ENCODE peak calls at places on chromosome 2, in four cellular contexts. One of them, this sample, is unnamed.

GRCh38 chr2:229622495-229623355 is 91.6 kb downstream of the DNER start:
- DNase-seq in HCT116: no peak
- DNase-seq in CD8-positive, alpha-beta T cell: no peak
- DNase-seq in body of pancreas: no peak
- DNase-seq in this sample: no peak

GRCh38 chr2:180520816-180521595 is 459.4 kb upstream of the UBE2E3 start:
- DNase-seq in CD8-positive, alpha-beta T cell: no peak
- DNase-seq in body of pancreas: no peak
- DNase-seq in HCT116: peak; percentile 22
- DNase-seq in this sample: no peak

GRCh38 chr2:11077411-11077810 is 77.9 kb upstream of the SLC66A3 start:
- DNase-seq in body of pancreas: no peak
- DNase-seq in CD8-positive, alpha-beta T cell: no peak
- DNase-seq in HCT116: no peak
- DNase-seq in this sample: no peak

GRCh38 chr2:15042824-15043223 is 410.3 kb downstream of the LRATD1 start:
- DNase-seq in CD8-positive, alpha-beta T cell: no peak
- DNase-seq in HCT116: no peak
- DNase-seq in body of pancreas: no peak
- DNase-seq in this sample: no peak

GRCh38 chr2:2836343-2837070 is 505.4 kb upstream of the MYT1L start:
- DNase-seq in body of pancreas: no peak
- DNase-seq in CD8-positive, alpha-beta T cell: no peak
- DNase-seq in HCT116: no peak
- DNase-seq in this sample: no peak

GRCh38 chr2:69514406-69514805 is 77.2 kb upstream of the NFU1 start:
- DNase-seq in body of pancreas: peak; percentile 22
- DNase-seq in HCT116: no peak
- DNase-seq in CD8-positive, alpha-beta T cell: no peak
- DNase-seq in this sample: no peak

GRCh38 chr2:43943809-43944452 is 51.9 kb downstream of the LRPPRC start:
- DNase-seq in HCT116: no peak
- DNase-seq in body of pancreas: no peak
- DNase-seq in CD8-positive, alpha-beta T cell: no peak
- DNase-seq in this sample: no peak

GRCh38 chr2:230471074-230471473 is 55.1 kb downstream of the SP100 start:
- DNase-seq in body of pancreas: no peak
- DNase-seq in HCT116: no peak
- DNase-seq in CD8-positive, alpha-beta T cell: no peak
- DNase-seq in this sample: no peak

GRCh38 chr2:234974501-234975385 is 22.9 kb downstream of the SH3BP4 start:
- DNase-seq in HCT116: no peak
- DNase-seq in CD8-positive, alpha-beta T cell: no peak
- DNase-seq in body of pancreas: peak; percentile 79
- DNase-seq in this sample: no peak

GRCh38 chr2:170816499-170817246 is at the start of gene GAD1:
- DNase-seq in body of pancreas: peak; percentile 63
- DNase-seq in HCT116: peak; percentile 39
- DNase-seq in CD8-positive, alpha-beta T cell: no peak
- DNase-seq in this sample: no peak

GRCh38 chr2:66109419-66109818 is 325.5 kb upstream of the MEIS1 start:
- DNase-seq in HCT116: no peak
- DNase-seq in CD8-positive, alpha-beta T cell: no peak
- DNase-seq in body of pancreas: no peak
- DNase-seq in this sample: no peak

GRCh38 chr2:144083211-144083610 is 436.7 kb downstream of the ZEB2 start:
- DNase-seq in CD8-positive, alpha-beta T cell: no peak
- DNase-seq in body of pancreas: no peak
- DNase-seq in HCT116: no peak
- DNase-seq in this sample: no peak

GRCh38 chr2:1806254-1806653 is 61.9 kb upstream of the PXDN start:
- DNase-seq in body of pancreas: no peak
- DNase-seq in HCT116: no peak
- DNase-seq in CD8-positive, alpha-beta T cell: no peak
- DNase-seq in this sample: no peak

GRCh38 chr2:181626671-181627070 is 30.2 kb downstream of the CERKL start:
- DNase-seq in CD8-positive, alpha-beta T cell: no peak
- DNase-seq in body of pancreas: no peak
- DNase-seq in HCT116: no peak
- DNase-seq in this sample: no peak

GRCh38 chr2:119649364-119649917 is 29.6 kb upstream of the TMEM177 start:
- DNase-seq in body of pancreas: no peak
- DNase-seq in CD8-positive, alpha-beta T cell: no peak
- DNase-seq in HCT116: no peak
- DNase-seq in this sample: no peak

GRCh38 chr2:12884713-12885282 is 168.1 kb downstream of the TRIB2 start:
- DNase-seq in CD8-positive, alpha-beta T cell: no peak
- DNase-seq in HCT116: peak; percentile 18
- DNase-seq in body of pancreas: peak; percentile 19
- DNase-seq in this sample: no peak

GRCh38 chr2:175019566-175020327 is 14.6 kb upstream of the CHN1 start:
- DNase-seq in CD8-positive, alpha-beta T cell: no peak
- DNase-seq in body of pancreas: no peak
- DNase-seq in HCT116: no peak
- DNase-seq in this sample: no peak

GRCh38 chr2:163909411-163910080 is 173.7 kb upstream of the FIGN start:
- DNase-seq in HCT116: no peak
- DNase-seq in CD8-positive, alpha-beta T cell: no peak
- DNase-seq in body of pancreas: no peak
- DNase-seq in this sample: no peak

GRCh38 chr2:66575625-66576371 is 140.9 kb downstream of the MEIS1 start:
- DNase-seq in HCT116: no peak
- DNase-seq in CD8-positive, alpha-beta T cell: no peak
- DNase-seq in body of pancreas: peak; percentile 56
- DNase-seq in this sample: no peak

GRCh38 chr2:211093743-211094303 is 537.4 kb downstream of the CPS1 start:
- DNase-seq in HCT116: peak; percentile 39
- DNase-seq in body of pancreas: no peak
- DNase-seq in CD8-positive, alpha-beta T cell: no peak
- DNase-seq in this sample: no peak

GRCh38 chr2:99819766-99820165 is 322.6 kb downstream of the AFF3 start:
- DNase-seq in body of pancreas: no peak
- DNase-seq in HCT116: no peak
- DNase-seq in CD8-positive, alpha-beta T cell: no peak
- DNase-seq in this sample: no peak

GRCh38 chr2:168731550-168732128 is 70.8 kb upstream of the NOSTRIN start:
- DNase-seq in body of pancreas: no peak
- DNase-seq in CD8-positive, alpha-beta T cell: no peak
- DNase-seq in HCT116: no peak
- DNase-seq in this sample: no peak

GRCh38 chr2:30385327-30385726 is 61.7 kb upstream of the LCLAT1 start:
- DNase-seq in HCT116: no peak
- DNase-seq in body of pancreas: no peak
- DNase-seq in CD8-positive, alpha-beta T cell: no peak
- DNase-seq in this sample: no peak

GRCh38 chr2:74381751-74382150 is 1.6 kb upstream of the DCTN1 start:
- DNase-seq in body of pancreas: no peak
- DNase-seq in CD8-positive, alpha-beta T cell: no peak
- DNase-seq in HCT116: no peak
- DNase-seq in this sample: no peak

GRCh38 chr2:10135296-10136089 is 13.0 kb downstream of the RRM2 start:
- DNase-seq in HCT116: no peak
- DNase-seq in body of pancreas: no peak
- DNase-seq in CD8-positive, alpha-beta T cell: no peak
- DNase-seq in this sample: no peak

GRCh38 chr2:217075225-217075802 is 215.4 kb upstream of the TNP1 start:
- DNase-seq in body of pancreas: no peak
- DNase-seq in CD8-positive, alpha-beta T cell: no peak
- DNase-seq in HCT116: no peak
- DNase-seq in this sample: no peak

GRCh38 chr2:39666489-39667141 is 898 bp downstream of the TMEM178A start:
- DNase-seq in CD8-positive, alpha-beta T cell: no peak
- DNase-seq in HCT116: no peak
- DNase-seq in body of pancreas: no peak
- DNase-seq in this sample: no peak

GRCh38 chr2:85582467-85582866 is 1.8 kb upstream of the VAMP5 start:
- DNase-seq in CD8-positive, alpha-beta T cell: no peak
- DNase-seq in body of pancreas: no peak
- DNase-seq in HCT116: no peak
- DNase-seq in this sample: no peak

GRCh38 chr2:200603972-200604371 is 18.2 kb downstream of the AOX1 start:
- DNase-seq in body of pancreas: no peak
- DNase-seq in HCT116: no peak
- DNase-seq in CD8-positive, alpha-beta T cell: no peak
- DNase-seq in this sample: no peak

GRCh38 chr2:118737690-118738089 is 109.8 kb downstream of the EN1 start:
- DNase-seq in CD8-positive, alpha-beta T cell: no peak
- DNase-seq in body of pancreas: no peak
- DNase-seq in HCT116: no peak
- DNase-seq in this sample: no peak

GRCh38 chr2:68774569-68775271 is 40.1 kb downstream of the ARHGAP25 start:
- DNase-seq in CD8-positive, alpha-beta T cell: peak; percentile 58
- DNase-seq in HCT116: no peak
- DNase-seq in body of pancreas: peak; percentile 30
- DNase-seq in this sample: peak; percentile 51

DNA sequence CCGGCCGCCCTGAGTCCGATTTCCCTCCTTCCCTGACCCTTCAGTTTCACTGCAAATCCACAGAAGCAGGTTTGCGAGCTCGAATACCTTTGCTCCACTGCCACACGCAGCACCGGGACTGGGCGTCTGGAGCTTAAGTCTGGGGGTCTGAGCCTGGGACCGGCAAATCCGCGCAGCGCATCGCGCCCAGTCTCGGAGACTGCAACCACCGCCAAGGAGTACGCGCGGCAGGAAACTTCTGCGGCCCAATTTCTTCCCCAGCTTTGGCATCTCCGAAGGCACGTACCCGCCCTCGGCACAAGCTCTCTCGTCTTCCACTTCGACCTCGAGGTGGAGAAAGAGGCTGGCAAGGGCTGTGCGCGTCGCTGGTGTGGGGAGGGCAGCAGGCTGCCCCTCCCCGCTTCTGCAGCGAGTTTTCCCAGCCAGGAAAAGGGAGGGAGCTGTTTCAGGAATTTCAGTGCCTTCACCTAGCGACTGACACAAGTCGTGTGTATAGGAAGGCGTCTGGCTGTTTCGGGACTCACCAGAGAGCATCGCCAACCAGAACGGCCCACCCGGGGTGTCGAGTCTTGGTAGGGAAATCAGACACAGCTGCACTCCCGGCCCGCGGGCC is 4.6 kb downstream of the SIX2 start:
- DNase-seq in CD8-positive, alpha-beta T cell: no peak
- DNase-seq in body of pancreas: no peak
- DNase-seq in HCT116: no peak
- DNase-seq in this sample: no peak
- H3K9me3 ChIP-seq in CD8-positive, alpha-beta T cell: no peaks in the 10 kb centered on the region
- H3K9me3 ChIP-seq in body of pancreas: no peaks in the 10 kb centered on the region
- H3K9me3 ChIP-seq in HCT116: no peaks in the 10 kb centered on the region
- H3K9me3 ChIP-seq in this sample: no peaks in the 10 kb centered on the region

GRCh38 chr2:240526521-240526920 is 31.3 kb downstream of the ANKMY1 start:
- DNase-seq in CD8-positive, alpha-beta T cell: no peak
- DNase-seq in body of pancreas: no peak
- DNase-seq in HCT116: no peak
- DNase-seq in this sample: no peak

GRCh38 chr2:240525802-240526201 is 32.0 kb downstream of the ANKMY1 start:
- DNase-seq in CD8-positive, alpha-beta T cell: no peak
- DNase-seq in HCT116: no peak
- DNase-seq in body of pancreas: no peak
- DNase-seq in this sample: no peak

GRCh38 chr2:240523451-240524281 is 34.1 kb downstream of the ANKMY1 start:
- DNase-seq in body of pancreas: no peak
- DNase-seq in CD8-positive, alpha-beta T cell: no peak
- DNase-seq in HCT116: no peak
- DNase-seq in this sample: no peak

GRCh38 chr2:240527153-240527750 is 30.5 kb downstream of the ANKMY1 start:
- DNase-seq in body of pancreas: no peak
- DNase-seq in HCT116: no peak
- DNase-seq in CD8-positive, alpha-beta T cell: no peak
- DNase-seq in this sample: no peak

GRCh38 chr2:240524963-240525718 is 32.6 kb downstream of the ANKMY1 start:
- DNase-seq in CD8-positive, alpha-beta T cell: no peak
- DNase-seq in HCT116: no peak
- DNase-seq in body of pancreas: no peak
- DNase-seq in this sample: no peak
- H3K9me3 ChIP-seq in CD8-positive, alpha-beta T cell: no peaks in the 10 kb centered on the region
- H3K9me3 ChIP-seq in HCT116: peaks cover 17% of the 10 kb centered on the region
- H3K9me3 ChIP-seq in body of pancreas: no peaks in the 10 kb centered on the region
- H3K9me3 ChIP-seq in this sample: no peaks in the 10 kb centered on the region

DNA sequence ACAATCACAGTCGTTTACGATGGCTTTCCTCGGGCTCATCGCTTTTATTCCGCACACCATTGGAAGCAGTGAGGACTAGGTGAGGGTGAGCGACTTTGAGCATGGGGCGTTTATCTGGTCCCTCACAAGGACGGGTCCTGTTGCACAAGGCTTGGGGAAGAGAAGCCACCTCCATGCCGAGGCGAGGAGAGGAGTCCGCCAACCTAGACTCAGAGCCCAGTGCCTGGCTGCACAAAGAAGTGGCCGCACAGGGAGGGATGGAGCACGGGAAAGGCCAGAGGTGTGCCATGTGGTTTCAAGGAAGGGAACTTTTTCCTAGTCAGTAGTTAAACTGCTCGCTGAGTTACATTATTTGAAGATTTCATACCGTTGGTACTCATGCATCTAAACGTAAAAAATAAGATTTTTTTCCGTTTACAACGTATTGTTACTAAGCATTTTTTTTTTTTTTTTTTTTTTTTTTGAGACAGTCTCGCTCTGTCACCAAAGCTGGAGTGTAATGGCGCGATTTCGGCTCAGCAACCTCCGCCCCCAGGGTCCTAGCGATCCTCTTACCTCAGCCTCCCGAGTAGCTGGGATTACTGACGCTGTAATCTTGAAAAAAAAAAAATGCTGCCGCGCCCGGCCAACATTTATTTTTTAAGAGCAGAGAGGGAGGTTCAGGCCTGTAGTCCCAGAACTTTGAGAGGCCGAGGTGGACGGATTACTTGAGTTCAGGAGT is 868 bp upstream of the CYP27C1 start:
- DNase-seq in HCT116: no peak
- DNase-seq in CD8-positive, alpha-beta T cell: no peak
- DNase-seq in body of pancreas: no peak
- DNase-seq in this sample: no peak
- H3K9me3 ChIP-seq in HCT116: no peaks in the 10 kb centered on the region
- H3K9me3 ChIP-seq in CD8-positive, alpha-beta T cell: no peaks in the 10 kb centered on the region
- H3K9me3 ChIP-seq in body of pancreas: no peaks in the 10 kb centered on the region
- H3K9me3 ChIP-seq in this sample: no peaks in the 10 kb centered on the region

DNA sequence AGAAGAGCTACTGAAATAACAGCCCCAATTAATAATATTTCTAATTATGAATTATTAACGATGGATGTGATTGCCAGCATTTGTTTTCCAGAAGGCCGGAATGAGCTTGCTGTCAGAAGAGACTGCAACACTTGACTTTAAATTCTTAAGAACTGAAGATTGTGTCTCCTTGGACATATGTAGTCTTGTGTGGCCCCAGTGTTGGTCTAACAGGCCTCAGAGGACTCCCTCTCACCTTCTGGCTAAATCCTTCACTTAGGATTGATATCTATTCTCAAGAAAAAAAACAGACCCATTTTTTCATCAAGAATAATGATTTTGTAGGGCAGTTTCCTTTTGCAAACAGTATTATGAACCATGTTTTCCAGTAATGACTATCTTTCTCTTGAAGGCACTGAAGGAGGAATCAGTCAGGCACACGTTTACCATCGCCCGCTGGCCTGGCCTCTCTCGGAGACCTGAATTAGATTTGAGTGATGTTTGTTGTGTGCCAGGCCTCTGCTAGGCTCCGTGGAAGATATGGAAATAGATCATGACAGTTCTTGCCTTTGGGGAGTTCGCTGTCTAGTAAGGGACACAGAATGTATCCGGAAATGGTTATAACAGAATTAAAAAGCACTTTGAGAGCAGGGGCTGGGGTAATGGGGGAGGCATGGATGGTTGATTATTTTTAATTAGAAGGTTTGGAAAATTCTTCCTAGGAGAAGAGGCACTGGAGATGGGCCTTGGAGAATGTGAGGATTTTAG is 258.0 kb downstream of the MYCN start:
- DNase-seq in CD8-positive, alpha-beta T cell: no peak
- DNase-seq in HCT116: no peak
- DNase-seq in body of pancreas: no peak
- DNase-seq in this sample: no peak
- H3K9me3 ChIP-seq in CD8-positive, alpha-beta T cell: no peaks in the 10 kb centered on the region
- H3K9me3 ChIP-seq in HCT116: no peaks in the 10 kb centered on the region
- H3K9me3 ChIP-seq in body of pancreas: no peaks in the 10 kb centered on the region
- H3K9me3 ChIP-seq in this sample: no peaks in the 10 kb centered on the region

This sample was measured in CD4-positive, alpha-beta memory T cell.